ENCODE peak calls at places on chromosome 4, in seven cellular contexts. P is mesenchymal stem cell, X is IMR-90, E is neuronal stem cell, Y is H9, G is trophoblast cell, O is H1. N is an unnamed sample.
A peak's percentile ranks its signal among the peaks of the same experiment; 100 is the strongest.

GRCh38 chr4:67332627-67333026 is 212.7 kb downstream of the CENPC start:
- DNase-seq in X (no peak), O (no peak), P (peak; percentile 7), E (no peak), G (peak; percentile 28), Y (peak; percentile 36), N (peak; percentile 50)

GRCh38 chr4:44313702-44314101 is 134.9 kb downstream of the KCTD8 start:
- DNase-seq in O (no peak), P (no peak), X (no peak), G (no peak), E (no peak), Y (no peak), N (no peak)

GRCh38 chr4:173212379-173212778 is 43.8 kb downstream of the GALNT7 start:
- DNase-seq in O (no peak), G (no peak), X (peak; percentile 13), Y (no peak), E (no peak), P (no peak), N (no peak)

GRCh38 chr4:128061566-128062536 is 739 bp downstream of the LARP1B start:
- DNase-seq in G (peak; percentile 68), O (no peak), E (peak; percentile 52), P (peak; percentile 61), X (peak; percentile 15), Y (peak; percentile 76), N (peak; percentile 86)

GRCh38 chr4:56990109-56990508 is 11.4 kb downstream of the POLR2B start:
- DNase-seq in G (no peak), E (no peak), Y (no peak), X (peak; percentile 79), O (no peak), P (peak; percentile 31), N (peak; percentile 48)

GRCh38 chr4:28444886-28445496 is 1584.3 kb downstream of the STIM2 start:
- DNase-seq in Y (no peak), P (no peak), X (peak; percentile 56), O (no peak), E (no peak), G (no peak), N (no peak)

GRCh38 chr4:38676986-38677385 is 13.0 kb downstream of the KLF3 start:
- DNase-seq in O (no peak), Y (no peak), G (no peak), E (no peak), P (no peak), X (no peak), N (no peak)

GRCh38 chr4:128635141-128635911 is 174.2 kb upstream of the JADE1 start:
- DNase-seq in O (no peak), G (peak; percentile 28), X (peak; percentile 55), P (peak; percentile 48), Y (no peak), E (no peak), N (peak; percentile 82)

GRCh38 chr4:177057191-177057590 is 252.5 kb upstream of the NEIL3 start:
- DNase-seq in O (no peak), Y (no peak), G (no peak), E (no peak), P (no peak), X (no peak), N (no peak)

GRCh38 chr4:97984545-97985131 is 158.6 kb downstream of the STPG2 start:
- DNase-seq in E (no peak), Y (no peak), P (no peak), G (no peak), O (no peak), X (no peak), N (peak; percentile 35)

GRCh38 chr4:5888222-5888701 is 4.6 kb downstream of the CRMP1 start:
- DNase-seq in O (no peak), X (no peak), E (peak; percentile 71), G (no peak), P (peak; percentile 17), Y (peak; percentile 88), N (peak; percentile 89)

GRCh38 chr4:47705326-47705981 is 132.4 kb downstream of the CORIN start:
- DNase-seq in X (peak; percentile 55), E (no peak), G (no peak), Y (no peak), P (peak; percentile 22), O (no peak), N (peak; percentile 47)

GRCh38 chr4:125314676-125315570 is at the start of gene FAT4:
- DNase-seq in E (peak; percentile 89), O (peak; percentile 81), X (peak; percentile 97), G (peak; percentile 66), P (peak; percentile 99), Y (peak; percentile 96), N (peak; percentile 96)

GRCh38 chr4:76590847-76591281 is 155.8 kb downstream of the SHROOM3 start:
- DNase-seq in P (no peak), G (peak; percentile 71), O (no peak), Y (no peak), E (no peak), X (peak; percentile 58), N (no peak)

GRCh38 chr4:185590982-185591381 is 55.7 kb upstream of the PDLIM3 start:
- DNase-seq in G (no peak), O (no peak), P (no peak), X (no peak), E (no peak), Y (no peak), N (no peak)

GRCh38 chr4:22514001-22514400 is 1.9 kb downstream of the ADGRA3 start:
- DNase-seq in X (peak; percentile 91), Y (no peak), E (no peak), G (no peak), O (no peak), P (peak; percentile 84), N (no peak)

GRCh38 chr4:108683479-108683878 is 33.1 kb downstream of the OSTC start:
- DNase-seq in P (peak; percentile 50), G (no peak), X (peak; percentile 41), Y (no peak), O (no peak), E (no peak), N (peak; percentile 50)

GRCh38 chr4:120877021-120877420 is 45.5 kb downstream of the PRDM5 start:
- DNase-seq in X (no peak), Y (no peak), O (no peak), E (no peak), P (no peak), G (no peak), N (no peak)
- H2AK5ac ChIP-seq in X (no peak overlapping the region), Y (no peak overlapping the region), O (no peak overlapping the region), E (no peak overlapping the region), P (no peak overlapping the region), G (no peak overlapping the region), N (no peak overlapping the region)

DNA sequence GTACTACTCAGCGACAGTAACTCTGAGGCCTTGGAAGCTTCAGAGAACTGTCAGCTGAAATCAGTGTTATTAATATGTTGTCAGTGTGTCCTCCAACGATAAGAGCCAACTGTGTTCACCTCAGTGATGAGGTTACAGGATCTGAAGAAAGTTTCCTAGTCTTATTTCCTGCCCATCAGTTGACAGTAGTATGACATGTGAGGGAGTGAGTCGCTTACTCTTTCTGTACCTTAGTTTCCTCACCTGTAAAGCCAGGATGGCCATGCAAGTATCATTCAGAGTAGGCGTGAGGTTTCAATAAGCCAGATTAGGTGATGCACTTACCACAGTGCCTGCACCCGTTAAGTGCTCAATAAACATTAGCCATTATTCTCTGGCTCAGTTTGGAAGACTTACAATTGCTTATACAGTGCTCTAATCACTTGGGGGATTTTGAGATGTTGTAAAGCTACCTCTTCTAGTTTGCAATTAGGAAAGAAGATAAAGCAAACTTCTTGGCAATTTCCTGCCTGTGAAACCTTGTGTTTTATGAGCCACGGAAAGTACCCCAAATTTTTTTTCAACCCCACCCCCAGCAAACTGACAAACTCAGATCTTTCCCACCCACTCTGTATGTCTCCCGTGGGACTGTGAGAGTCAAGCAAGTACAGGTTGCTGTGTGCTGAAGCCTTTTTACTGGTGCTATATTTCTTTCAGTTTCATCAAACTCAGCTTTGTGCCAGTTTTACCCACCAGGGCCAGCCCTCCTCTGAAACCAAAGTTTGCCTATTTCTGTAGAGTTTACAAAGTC is 62.1 kb downstream of the ANXA3 start:
- DNase-seq in O (no peak), G (no peak), X (no peak), Y (no peak), P (no peak), E (no peak), N (no peak)
- H3K27ac ChIP-seq in O (no peak overlapping the region), G (no peak overlapping the region), X (no peak overlapping the region), Y (no peak overlapping the region), P (no peak overlapping the region), E (no peak overlapping the region), N (no peak overlapping the region)

GRCh38 chr4:80611366-80611765 is 275.8 kb downstream of the CFAP299 start:
- DNase-seq in O (no peak), Y (no peak), P (no peak), E (no peak), X (no peak), G (no peak), N (no peak)

GRCh38 chr4:80608285-80608980 is 272.9 kb downstream of the CFAP299 start:
- DNase-seq in E (no peak), O (no peak), X (peak; percentile 71), Y (no peak), G (no peak), P (no peak), N (no peak)

GRCh38 chr4:80614319-80614718 is 278.8 kb downstream of the CFAP299 start:
- DNase-seq in P (no peak), G (no peak), O (peak; percentile 2), X (no peak), Y (peak; percentile 36), E (no peak), N (no peak)

GRCh38 chr4:80610845-80611244 is 275.3 kb downstream of the CFAP299 start:
- DNase-seq in X (peak; percentile 67), Y (no peak), P (no peak), G (no peak), E (no peak), O (no peak), N (no peak)

DNA sequence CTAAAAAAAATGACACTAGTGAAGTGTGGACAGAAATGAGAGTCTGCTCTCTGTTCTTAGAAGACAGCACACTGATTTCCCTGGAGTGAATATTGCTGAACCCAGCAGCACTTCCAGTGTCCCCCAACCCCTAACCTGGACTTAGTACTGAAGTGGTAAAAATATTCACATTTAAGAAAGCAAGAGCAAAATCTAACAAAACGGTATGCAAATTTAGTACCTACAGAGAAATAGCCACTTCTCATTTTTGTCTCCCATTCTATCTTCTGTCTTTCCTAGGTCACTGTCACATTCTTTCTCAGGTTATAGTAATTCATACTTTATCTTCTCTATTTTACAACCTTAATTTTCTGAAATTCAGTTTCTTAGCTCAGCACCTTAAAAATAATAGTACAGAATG is 274.7 kb downstream of the CFAP299 start:
- DNase-seq in P (no peak), G (no peak), Y (no peak), O (no peak), X (no peak), E (no peak), N (no peak)
- H2AK5ac ChIP-seq in P (no peak overlapping the region), G (no peak overlapping the region), Y (no peak overlapping the region), O (no peak overlapping the region), X (no peak overlapping the region), E (no peak overlapping the region), N (no peak overlapping the region)

GRCh38 chr4:87982446-87982845 is 6.9 kb downstream of the SPP1 start:
- DNase-seq in Y (no peak), O (no peak), G (no peak), E (no peak), X (peak; percentile 35), P (peak; percentile 29), N (no peak)

GRCh38 chr4:87985097-87985886 is 9.8 kb downstream of the SPP1 start:
- DNase-seq in O (no peak), E (no peak), Y (peak; percentile 81), X (peak; percentile 35), P (peak; percentile 64), G (no peak), N (peak; percentile 86)

GRCh38 chr4:87986508-87986907 is 11.0 kb downstream of the SPP1 start:
- DNase-seq in E (no peak), X (no peak), Y (no peak), O (no peak), P (no peak), G (no peak), N (no peak)

GRCh38 chr4:87983996-87984395 is 8.5 kb downstream of the SPP1 start:
- DNase-seq in Y (no peak), P (no peak), O (no peak), E (no peak), X (no peak), G (no peak), N (no peak)

GRCh38 chr4:87985887-87986200 is 10.3 kb downstream of the SPP1 start:
- DNase-seq in G (no peak), P (no peak), E (no peak), Y (no peak), O (no peak), X (no peak), N (no peak)
- H3K27ac ChIP-seq in G (no peak overlapping the region), P (peak overlapping the region; percentile 83), E (no peak overlapping the region), Y (no peak overlapping the region), O (no peak overlapping the region), X (no peak overlapping the region), N (no peak overlapping the region)